ENCODE peak calls at places on chromosomes 13 and 19, in nine cellular contexts. One of them, this sample, is unnamed.

GRCh38 chr19:29533578-29534544 is 8.1 kb downstream of the VSTM2B start:
- DNase-seq in mammary epithelial cell: no peak
- DNase-seq in foreskin melanocyte: no peak
- DNase-seq in NCI-H2107: no peak
- DNase-seq in GM19239: no peak
- DNase-seq in epithelial cell of esophagus: no peak
- DNase-seq in PC-3: no peak
- DNase-seq in fibroblast of the aortic adventitia: no peak
- DNase-seq in activated naive CD4-positive, alpha-beta T cell treated with anti-CD3 and anti-CD28 coated beads, Interleukin-2, amount 10 ng/mL, durations not matched to agents 7 days and 5 days: no peak
- DNase-seq in this sample: no peak

GRCh38 chr19:57800696-57801095 is 14.0 kb downstream of the ZNF552 start:
- DNase-seq in mammary epithelial cell: no peak
- DNase-seq in foreskin melanocyte: no peak
- DNase-seq in NCI-H2107: no peak
- DNase-seq in GM19239: no peak
- DNase-seq in epithelial cell of esophagus: no peak
- DNase-seq in PC-3: no peak
- DNase-seq in fibroblast of the aortic adventitia: no peak
- DNase-seq in activated naive CD4-positive, alpha-beta T cell treated with anti-CD3 and anti-CD28 coated beads, Interleukin-2, amount 10 ng/mL, durations not matched to agents 7 days and 5 days: no peak
- DNase-seq in this sample: no peak

GRCh38 chr13:31968473-31968872 is 63.1 kb upstream of the FRY start:
- DNase-seq in mammary epithelial cell: no peak
- DNase-seq in foreskin melanocyte: no peak
- DNase-seq in NCI-H2107: no peak
- DNase-seq in GM19239: no peak
- DNase-seq in epithelial cell of esophagus: no peak
- DNase-seq in PC-3: no peak
- DNase-seq in fibroblast of the aortic adventitia: no peak
- DNase-seq in activated naive CD4-positive, alpha-beta T cell treated with anti-CD3 and anti-CD28 coated beads, Interleukin-2, amount 10 ng/mL, durations not matched to agents 7 days and 5 days: no peak
- DNase-seq in this sample: peak

GRCh38 chr13:113155201-113155600 is 3.2 kb upstream of the PROZ start:
- DNase-seq in mammary epithelial cell: no peak
- DNase-seq in foreskin melanocyte: peak
- DNase-seq in NCI-H2107: no peak
- DNase-seq in GM19239: no peak
- DNase-seq in epithelial cell of esophagus: no peak
- DNase-seq in PC-3: no peak
- DNase-seq in fibroblast of the aortic adventitia: no peak
- DNase-seq in activated naive CD4-positive, alpha-beta T cell treated with anti-CD3 and anti-CD28 coated beads, Interleukin-2, amount 10 ng/mL, durations not matched to agents 7 days and 5 days: no peak
- DNase-seq in this sample: no peak

GRCh38 chr19:49918089-49918488 is 10.9 kb upstream of the ATF5 start:
- DNase-seq in mammary epithelial cell: no peak
- DNase-seq in foreskin melanocyte: no peak
- DNase-seq in NCI-H2107: no peak
- DNase-seq in GM19239: no peak
- DNase-seq in epithelial cell of esophagus: no peak
- DNase-seq in PC-3: no peak
- DNase-seq in fibroblast of the aortic adventitia: no peak
- DNase-seq in activated naive CD4-positive, alpha-beta T cell treated with anti-CD3 and anti-CD28 coated beads, Interleukin-2, amount 10 ng/mL, durations not matched to agents 7 days and 5 days: no peak
- DNase-seq in this sample: no peak

GRCh38 chr13:61778531-61778930 is 362.9 kb upstream of the PCDH20 start:
- DNase-seq in mammary epithelial cell: no peak
- DNase-seq in foreskin melanocyte: no peak
- DNase-seq in NCI-H2107: no peak
- DNase-seq in GM19239: no peak
- DNase-seq in epithelial cell of esophagus: no peak
- DNase-seq in PC-3: no peak
- DNase-seq in fibroblast of the aortic adventitia: no peak
- DNase-seq in activated naive CD4-positive, alpha-beta T cell treated with anti-CD3 and anti-CD28 coated beads, Interleukin-2, amount 10 ng/mL, durations not matched to agents 7 days and 5 days: no peak
- DNase-seq in this sample: no peak

GRCh38 chr19:18137242-18137641 is 15.7 kb upstream of the PIK3R2 start:
- DNase-seq in mammary epithelial cell: no peak
- DNase-seq in foreskin melanocyte: no peak
- DNase-seq in NCI-H2107: no peak
- DNase-seq in GM19239: no peak
- DNase-seq in epithelial cell of esophagus: no peak
- DNase-seq in PC-3: no peak
- DNase-seq in fibroblast of the aortic adventitia: no peak
- DNase-seq in activated naive CD4-positive, alpha-beta T cell treated with anti-CD3 and anti-CD28 coated beads, Interleukin-2, amount 10 ng/mL, durations not matched to agents 7 days and 5 days: no peak
- DNase-seq in this sample: no peak

GRCh38 chr19:45558399-45558878 is 26.2 kb downstream of the OPA3 start:
- DNase-seq in mammary epithelial cell: peak
- DNase-seq in foreskin melanocyte: no peak
- DNase-seq in NCI-H2107: no peak
- DNase-seq in GM19239: peak
- DNase-seq in epithelial cell of esophagus: peak
- DNase-seq in PC-3: peak
- DNase-seq in fibroblast of the aortic adventitia: peak
- DNase-seq in activated naive CD4-positive, alpha-beta T cell treated with anti-CD3 and anti-CD28 coated beads, Interleukin-2, amount 10 ng/mL, durations not matched to agents 7 days and 5 days: peak
- DNase-seq in this sample: no peak

GRCh38 chr13:32255744-32256120 is 59.4 kb downstream of the ZAR1L start:
- DNase-seq in mammary epithelial cell: no peak
- DNase-seq in foreskin melanocyte: no peak
- DNase-seq in NCI-H2107: no peak
- DNase-seq in GM19239: no peak
- DNase-seq in epithelial cell of esophagus: no peak
- DNase-seq in PC-3: peak
- DNase-seq in fibroblast of the aortic adventitia: no peak
- DNase-seq in activated naive CD4-positive, alpha-beta T cell treated with anti-CD3 and anti-CD28 coated beads, Interleukin-2, amount 10 ng/mL, durations not matched to agents 7 days and 5 days: no peak
- DNase-seq in this sample: no peak

GRCh38 chr13:21069561-21070004 is 8.2 kb upstream of the LATS2 start:
- DNase-seq in mammary epithelial cell: peak
- DNase-seq in foreskin melanocyte: peak
- DNase-seq in NCI-H2107: no peak
- DNase-seq in GM19239: no peak
- DNase-seq in epithelial cell of esophagus: peak
- DNase-seq in PC-3: peak
- DNase-seq in fibroblast of the aortic adventitia: peak
- DNase-seq in activated naive CD4-positive, alpha-beta T cell treated with anti-CD3 and anti-CD28 coated beads, Interleukin-2, amount 10 ng/mL, durations not matched to agents 7 days and 5 days: no peak
- DNase-seq in this sample: no peak

GRCh38 chr13:50914848-50915247 is 5.3 kb downstream of the RNASEH2B start:
- DNase-seq in mammary epithelial cell: peak
- DNase-seq in foreskin melanocyte: no peak
- DNase-seq in NCI-H2107: no peak
- DNase-seq in GM19239: no peak
- DNase-seq in epithelial cell of esophagus: peak
- DNase-seq in PC-3: peak
- DNase-seq in fibroblast of the aortic adventitia: no peak
- DNase-seq in activated naive CD4-positive, alpha-beta T cell treated with anti-CD3 and anti-CD28 coated beads, Interleukin-2, amount 10 ng/mL, durations not matched to agents 7 days and 5 days: no peak
- DNase-seq in this sample: no peak

GRCh38 chr19:9057505-9058258 is 29.2 kb upstream of the OR1M1 start:
- DNase-seq in mammary epithelial cell: no peak
- DNase-seq in foreskin melanocyte: no peak
- DNase-seq in NCI-H2107: no peak
- DNase-seq in GM19239: no peak
- DNase-seq in epithelial cell of esophagus: no peak
- DNase-seq in PC-3: no peak
- DNase-seq in fibroblast of the aortic adventitia: no peak
- DNase-seq in activated naive CD4-positive, alpha-beta T cell treated with anti-CD3 and anti-CD28 coated beads, Interleukin-2, amount 10 ng/mL, durations not matched to agents 7 days and 5 days: no peak
- DNase-seq in this sample: no peak

GRCh38 chr19:30781047-30781446 is 408.9 kb downstream of the ZNF536 start:
- DNase-seq in mammary epithelial cell: no peak
- DNase-seq in foreskin melanocyte: no peak
- DNase-seq in NCI-H2107: no peak
- DNase-seq in GM19239: no peak
- DNase-seq in epithelial cell of esophagus: no peak
- DNase-seq in PC-3: no peak
- DNase-seq in fibroblast of the aortic adventitia: no peak
- DNase-seq in activated naive CD4-positive, alpha-beta T cell treated with anti-CD3 and anti-CD28 coated beads, Interleukin-2, amount 10 ng/mL, durations not matched to agents 7 days and 5 days: no peak
- DNase-seq in this sample: no peak

GRCh38 chr19:52527954-52528326 is 472 bp downstream of the ZNF808 start:
- DNase-seq in mammary epithelial cell: no peak
- DNase-seq in foreskin melanocyte: peak
- DNase-seq in NCI-H2107: no peak
- DNase-seq in GM19239: no peak
- DNase-seq in epithelial cell of esophagus: no peak
- DNase-seq in PC-3: no peak
- DNase-seq in fibroblast of the aortic adventitia: no peak
- DNase-seq in activated naive CD4-positive, alpha-beta T cell treated with anti-CD3 and anti-CD28 coated beads, Interleukin-2, amount 10 ng/mL, durations not matched to agents 7 days and 5 days: peak
- DNase-seq in this sample: no peak

GRCh38 chr13:101703838-101704237 is 251.4 kb downstream of the ITGBL1 start:
- DNase-seq in mammary epithelial cell: no peak
- DNase-seq in foreskin melanocyte: no peak
- DNase-seq in NCI-H2107: no peak
- DNase-seq in GM19239: no peak
- DNase-seq in epithelial cell of esophagus: no peak
- DNase-seq in PC-3: peak
- DNase-seq in fibroblast of the aortic adventitia: no peak
- DNase-seq in activated naive CD4-positive, alpha-beta T cell treated with anti-CD3 and anti-CD28 coated beads, Interleukin-2, amount 10 ng/mL, durations not matched to agents 7 days and 5 days: no peak
- DNase-seq in this sample: no peak

GRCh38 chr19:17576758-17577532 is 21.5 kb downstream of the COLGALT1 start:
- DNase-seq in mammary epithelial cell: peak
- DNase-seq in foreskin melanocyte: no peak
- DNase-seq in NCI-H2107: no peak
- DNase-seq in GM19239: no peak
- DNase-seq in epithelial cell of esophagus: peak
- DNase-seq in PC-3: no peak
- DNase-seq in fibroblast of the aortic adventitia: peak
- DNase-seq in activated naive CD4-positive, alpha-beta T cell treated with anti-CD3 and anti-CD28 coated beads, Interleukin-2, amount 10 ng/mL, durations not matched to agents 7 days and 5 days: peak
- DNase-seq in this sample: no peak

GRCh38 chr13:111664060-111664459 is 343.6 kb downstream of the TEX29 start:
- DNase-seq in mammary epithelial cell: no peak
- DNase-seq in foreskin melanocyte: no peak
- DNase-seq in NCI-H2107: no peak
- DNase-seq in GM19239: no peak
- DNase-seq in epithelial cell of esophagus: no peak
- DNase-seq in PC-3: no peak
- DNase-seq in fibroblast of the aortic adventitia: no peak
- DNase-seq in activated naive CD4-positive, alpha-beta T cell treated with anti-CD3 and anti-CD28 coated beads, Interleukin-2, amount 10 ng/mL, durations not matched to agents 7 days and 5 days: no peak
- DNase-seq in this sample: peak

GRCh38 chr19:56105090-56105701 is 15.9 kb downstream of the ZNF787 start:
- DNase-seq in mammary epithelial cell: peak
- DNase-seq in foreskin melanocyte: no peak
- DNase-seq in NCI-H2107: peak
- DNase-seq in GM19239: peak
- DNase-seq in epithelial cell of esophagus: peak
- DNase-seq in PC-3: peak
- DNase-seq in fibroblast of the aortic adventitia: peak
- DNase-seq in activated naive CD4-positive, alpha-beta T cell treated with anti-CD3 and anti-CD28 coated beads, Interleukin-2, amount 10 ng/mL, durations not matched to agents 7 days and 5 days: peak
- DNase-seq in this sample: peak

GRCh38 chr19:20244356-20244755 is 77.3 kb downstream of the ZNF486 start:
- DNase-seq in mammary epithelial cell: no peak
- DNase-seq in foreskin melanocyte: no peak
- DNase-seq in NCI-H2107: no peak
- DNase-seq in GM19239: no peak
- DNase-seq in epithelial cell of esophagus: no peak
- DNase-seq in PC-3: no peak
- DNase-seq in fibroblast of the aortic adventitia: no peak
- DNase-seq in activated naive CD4-positive, alpha-beta T cell treated with anti-CD3 and anti-CD28 coated beads, Interleukin-2, amount 10 ng/mL, durations not matched to agents 7 days and 5 days: no peak
- DNase-seq in this sample: no peak

GRCh38 chr19:17762505-17763229 is 11.4 kb downstream of the FCHO1 start:
- DNase-seq in mammary epithelial cell: no peak
- DNase-seq in foreskin melanocyte: peak
- DNase-seq in NCI-H2107: no peak
- DNase-seq in GM19239: no peak
- DNase-seq in epithelial cell of esophagus: peak
- DNase-seq in PC-3: peak
- DNase-seq in fibroblast of the aortic adventitia: peak
- DNase-seq in activated naive CD4-positive, alpha-beta T cell treated with anti-CD3 and anti-CD28 coated beads, Interleukin-2, amount 10 ng/mL, durations not matched to agents 7 days and 5 days: no peak
- DNase-seq in this sample: no peak

GRCh38 chr13:43815204-43815603 is 28.4 kb upstream of the ENOX1 start:
- DNase-seq in mammary epithelial cell: peak
- DNase-seq in foreskin melanocyte: peak
- DNase-seq in NCI-H2107: no peak
- DNase-seq in GM19239: no peak
- DNase-seq in epithelial cell of esophagus: no peak
- DNase-seq in PC-3: no peak
- DNase-seq in fibroblast of the aortic adventitia: peak
- DNase-seq in activated naive CD4-positive, alpha-beta T cell treated with anti-CD3 and anti-CD28 coated beads, Interleukin-2, amount 10 ng/mL, durations not matched to agents 7 days and 5 days: no peak
- DNase-seq in this sample: no peak

GRCh38 chr13:90872491-90873025 is 474.9 kb upstream of the MIR17HG start:
- DNase-seq in mammary epithelial cell: no peak
- DNase-seq in foreskin melanocyte: no peak
- DNase-seq in NCI-H2107: no peak
- DNase-seq in GM19239: no peak
- DNase-seq in epithelial cell of esophagus: no peak
- DNase-seq in PC-3: no peak
- DNase-seq in fibroblast of the aortic adventitia: no peak
- DNase-seq in activated naive CD4-positive, alpha-beta T cell treated with anti-CD3 and anti-CD28 coated beads, Interleukin-2, amount 10 ng/mL, durations not matched to agents 7 days and 5 days: no peak
- DNase-seq in this sample: no peak

This sample was measured in ureter.